ENCODE peak calls at places on chromosomes 3 and 15, in four cellular contexts. One of them, this sample, is unnamed.

GRCh38 chr3:60079076-60079475 is 1029.3 kb upstream of the CFAP20DC start:
- DNase-seq in K562: no peak
- DNase-seq in GM12878: no peak
- DNase-seq in HepG2: no peak
- DNase-seq in this sample: no peak

GRCh38 chr3:53045784-53046170 is at the start of gene SFMBT1:
- DNase-seq in GM12878: no peak
- DNase-seq in HepG2: no peak
- DNase-seq in K562: peak; percentile 89
- DNase-seq in this sample: peak; percentile 84

GRCh38 chr3:66496731-66497130 is 4.1 kb downstream of the LRIG1 start:
- DNase-seq in HepG2: no peak
- DNase-seq in K562: no peak
- DNase-seq in GM12878: no peak
- DNase-seq in this sample: no peak

GRCh38 chr3:169659096-169659521 is 4.4 kb downstream of the MECOM start:
- DNase-seq in K562: no peak
- DNase-seq in GM12878: no peak
- DNase-seq in HepG2: no peak
- DNase-seq in this sample: no peak

GRCh38 chr3:156010829-156011228 is 109.5 kb upstream of the KCNAB1 start:
- DNase-seq in GM12878: no peak
- DNase-seq in K562: peak; percentile 24
- DNase-seq in HepG2: peak; percentile 13
- DNase-seq in this sample: peak; percentile 32

GRCh38 chr15:84876269-84876668 is 8.2 kb upstream of the SLC28A1 start:
- DNase-seq in GM12878: no peak
- DNase-seq in K562: no peak
- DNase-seq in HepG2: no peak
- DNase-seq in this sample: no peak

GRCh38 chr3:116341916-116342315 is 103.4 kb downstream of the LSAMP start:
- DNase-seq in K562: no peak
- DNase-seq in GM12878: peak; percentile 9
- DNase-seq in HepG2: no peak
- DNase-seq in this sample: no peak

GRCh38 chr15:82047493-82048446 is 2.0 kb upstream of the MEX3B start:
- DNase-seq in GM12878: no peak
- DNase-seq in HepG2: no peak
- DNase-seq in K562: no peak
- DNase-seq in this sample: no peak

GRCh38 chr3:51966016-51966415 is 1.2 kb downstream of the PCBP4 start:
- DNase-seq in K562: no peak
- DNase-seq in GM12878: no peak
- DNase-seq in HepG2: no peak
- DNase-seq in this sample: no peak

GRCh38 chr15:69712999-69713398 is 260.4 kb downstream of the RPLP1 start:
- DNase-seq in HepG2: peak; percentile 30
- DNase-seq in K562: no peak
- DNase-seq in GM12878: no peak
- DNase-seq in this sample: no peak

GRCh38 chr3:189419022-189419421 is 212.2 kb upstream of the TP63 start:
- DNase-seq in GM12878: no peak
- DNase-seq in K562: no peak
- DNase-seq in HepG2: no peak
- DNase-seq in this sample: no peak

GRCh38 chr15:41955807-41956525 is 16.4 kb downstream of the EHD4 start:
- DNase-seq in GM12878: no peak
- DNase-seq in HepG2: peak; percentile 34
- DNase-seq in K562: no peak
- DNase-seq in this sample: no peak

GRCh38 chr3:17181413-17181907 is 296.7 kb downstream of the PLCL2 start:
- DNase-seq in K562: no peak
- DNase-seq in GM12878: no peak
- DNase-seq in HepG2: no peak
- DNase-seq in this sample: no peak

GRCh38 chr3:55449527-55449926 is 37.6 kb downstream of the WNT5A start:
- DNase-seq in K562: no peak
- DNase-seq in GM12878: no peak
- DNase-seq in HepG2: no peak
- DNase-seq in this sample: no peak

GRCh38 chr15:99251436-99251821 is at the start of gene LRRC28:
- DNase-seq in HepG2: peak; percentile 20
- DNase-seq in K562: no peak
- DNase-seq in GM12878: no peak
- DNase-seq in this sample: no peak

GRCh38 chr15:75202251-75203016 is 752 bp downstream of the C15orf39 start:
- DNase-seq in GM12878: no peak
- DNase-seq in K562: peak; percentile 76
- DNase-seq in HepG2: peak; percentile 38
- DNase-seq in this sample: peak; percentile 62

GRCh38 chr3:168102735-168103410 is 7.1 kb upstream of the GOLIM4 start:
- DNase-seq in HepG2: no peak
- DNase-seq in GM12878: no peak
- DNase-seq in K562: no peak
- DNase-seq in this sample: no peak

GRCh38 chr3:72320096-72320910 is 527.9 kb downstream of the SHQ1 start:
- DNase-seq in GM12878: no peak
- DNase-seq in HepG2: no peak
- DNase-seq in K562: peak; percentile 38
- DNase-seq in this sample: no peak

GRCh38 chr15:70974004-70974832 is 81.6 kb downstream of the LRRC49 start:
- DNase-seq in HepG2: peak; percentile 18
- DNase-seq in K562: no peak
- DNase-seq in GM12878: no peak
- DNase-seq in this sample: peak; percentile 8

GRCh38 chr3:124258057-124258500 is 266.2 kb upstream of the ROPN1 start:
- DNase-seq in K562: no peak
- DNase-seq in GM12878: no peak
- DNase-seq in HepG2: no peak
- DNase-seq in this sample: no peak

GRCh38 chr3:66665021-66665695 is 164.3 kb upstream of the LRIG1 start:
- DNase-seq in K562: no peak
- DNase-seq in HepG2: no peak
- DNase-seq in GM12878: no peak
- DNase-seq in this sample: no peak

GRCh38 chr3:184808021-184808420 is 3.9 kb upstream of the VPS8 start:
- DNase-seq in K562: no peak
- DNase-seq in GM12878: no peak
- DNase-seq in HepG2: peak; percentile 20
- DNase-seq in this sample: no peak
- TF ChIP-seq FOXK2 in K562: no peak
- TF ChIP-seq FOXK2 in GM12878: no peak
- TF ChIP-seq FOXK2 in HepG2: no peak
- TF ChIP-seq FOXK2 in this sample: no peak

GRCh38 chr3:151434151-151434890 is 26.5 kb downstream of the IGSF10 start:
- DNase-seq in GM12878: no peak
- DNase-seq in HepG2: no peak
- DNase-seq in K562: no peak
- DNase-seq in this sample: no peak
- TF ChIP-seq FOXK2 in GM12878: no peak
- TF ChIP-seq FOXK2 in HepG2: no peak
- TF ChIP-seq FOXK2 in K562: no peak
- TF ChIP-seq FOXK2 in this sample: no peak

DNA sequence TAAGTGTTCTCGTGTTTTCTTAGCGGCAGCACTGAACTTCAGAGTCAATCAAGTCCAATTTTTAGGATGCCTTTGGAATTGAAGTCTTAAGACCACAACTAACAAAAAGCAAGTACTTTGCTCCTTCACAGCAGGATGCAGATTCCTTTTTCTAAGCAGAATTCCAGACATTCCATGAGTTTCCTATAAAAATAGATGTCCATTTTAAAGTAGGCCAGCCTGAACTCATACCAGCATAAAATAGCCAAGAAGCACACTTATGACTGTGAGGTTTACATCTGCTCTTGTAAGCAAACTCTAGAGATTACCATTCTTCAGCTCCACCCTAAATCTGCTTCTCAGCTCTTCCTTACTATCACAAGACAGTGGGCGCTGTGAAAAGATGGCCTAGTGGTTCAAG is 85.8 kb downstream of the THBS1 start:
- DNase-seq in GM12878: no peak
- DNase-seq in HepG2: no peak
- DNase-seq in K562: no peak
- DNase-seq in this sample: no peak
- TF ChIP-seq FOXK2 in GM12878: no peak
- TF ChIP-seq FOXK2 in HepG2: no peak
- TF ChIP-seq FOXK2 in K562: no peak
- TF ChIP-seq FOXK2 in this sample: no peak

GRCh38 chr3:112847692-112848091 is 1.0 kb upstream of the CD200R1L start:
- DNase-seq in HepG2: no peak
- DNase-seq in GM12878: no peak
- DNase-seq in K562: no peak
- DNase-seq in this sample: no peak
- TF ChIP-seq FOXK2 in HepG2: no peak
- TF ChIP-seq FOXK2 in GM12878: no peak
- TF ChIP-seq FOXK2 in K562: no peak
- TF ChIP-seq FOXK2 in this sample: no peak

GRCh38 chr3:536417-536813 is 339.9 kb downstream of the CHL1 start:
- DNase-seq in HepG2: no peak
- DNase-seq in GM12878: no peak
- DNase-seq in K562: no peak
- DNase-seq in this sample: no peak

GRCh38 chr3:541328-541727 is 344.8 kb downstream of the CHL1 start:
- DNase-seq in GM12878: no peak
- DNase-seq in HepG2: no peak
- DNase-seq in K562: no peak
- DNase-seq in this sample: no peak

GRCh38 chr3:535566-536416 is 339.2 kb downstream of the CHL1 start:
- DNase-seq in K562: no peak
- DNase-seq in HepG2: no peak
- DNase-seq in GM12878: no peak
- DNase-seq in this sample: peak; percentile 6
- TF ChIP-seq FOXK2 in K562: no peak
- TF ChIP-seq FOXK2 in HepG2: no peak
- TF ChIP-seq FOXK2 in GM12878: no peak
- TF ChIP-seq FOXK2 in this sample: no peak

This sample was measured in HEK293T.